ENCODE peak calls at places on chromosome 17, in five cellular contexts. G is IMR-90, Z is trophoblast cell, C is H1, A is mesendoderm. E is an unnamed sample.

GRCh38 chr17:57121308-57122042 is 36.4 kb downstream of the AKAP1 start:
- DNase-seq in G (peak; percentile 36), A (peak; percentile 71), C (no peak), Z (no peak), E (peak; percentile 57)

GRCh38 chr17:59381716-59382570 is 50.5 kb downstream of the YPEL2 start:
- DNase-seq in Z (no peak), A (no peak), G (no peak), C (no peak), E (no peak)

GRCh38 chr17:47209499-47209898 is 351 bp downstream of the MYL4 start:
- DNase-seq in G (no peak), C (no peak), Z (no peak), A (no peak), E (no peak)

GRCh38 chr17:1577186-1577585 is 14.6 kb upstream of the PITPNA start:
- DNase-seq in A (peak; percentile 74), G (peak; percentile 89), C (no peak), Z (peak; percentile 64), E (peak; percentile 96)

GRCh38 chr17:3851461-3852100 is 5.5 kb upstream of the NCBP3 start:
- DNase-seq in Z (no peak), A (no peak), G (no peak), C (no peak), E (no peak)

GRCh38 chr17:16322636-16323035 is 30.6 kb downstream of the CENPV start:
- DNase-seq in C (no peak), G (peak; percentile 96), Z (no peak), A (no peak), E (peak; percentile 87)

GRCh38 chr17:80232438-80232837 is 12.2 kb downstream of the SLC26A11 start:
- DNase-seq in A (no peak), C (no peak), Z (no peak), G (no peak), E (no peak)

GRCh38 chr17:49621946-49622529 is 46.4 kb downstream of the NXPH3 start:
- DNase-seq in Z (no peak), A (no peak), G (no peak), C (no peak), E (no peak)

GRCh38 chr17:38420518-38420917 is 7.7 kb upstream of the ARHGAP23 start:
- DNase-seq in G (no peak), Z (no peak), C (no peak), A (no peak), E (no peak)

GRCh38 chr17:38419508-38419981 is 8.7 kb upstream of the ARHGAP23 start:
- DNase-seq in A (no peak), Z (no peak), G (no peak), C (no peak), E (no peak)

GRCh38 chr17:38424297-38424972 is 3.8 kb upstream of the ARHGAP23 start:
- DNase-seq in G (no peak), Z (no peak), A (no peak), C (no peak), E (no peak)

GRCh38 chr17:38421224-38421841 is 6.9 kb upstream of the ARHGAP23 start:
- DNase-seq in A (no peak), C (no peak), Z (no peak), G (peak; percentile 69), E (no peak)

DNA sequence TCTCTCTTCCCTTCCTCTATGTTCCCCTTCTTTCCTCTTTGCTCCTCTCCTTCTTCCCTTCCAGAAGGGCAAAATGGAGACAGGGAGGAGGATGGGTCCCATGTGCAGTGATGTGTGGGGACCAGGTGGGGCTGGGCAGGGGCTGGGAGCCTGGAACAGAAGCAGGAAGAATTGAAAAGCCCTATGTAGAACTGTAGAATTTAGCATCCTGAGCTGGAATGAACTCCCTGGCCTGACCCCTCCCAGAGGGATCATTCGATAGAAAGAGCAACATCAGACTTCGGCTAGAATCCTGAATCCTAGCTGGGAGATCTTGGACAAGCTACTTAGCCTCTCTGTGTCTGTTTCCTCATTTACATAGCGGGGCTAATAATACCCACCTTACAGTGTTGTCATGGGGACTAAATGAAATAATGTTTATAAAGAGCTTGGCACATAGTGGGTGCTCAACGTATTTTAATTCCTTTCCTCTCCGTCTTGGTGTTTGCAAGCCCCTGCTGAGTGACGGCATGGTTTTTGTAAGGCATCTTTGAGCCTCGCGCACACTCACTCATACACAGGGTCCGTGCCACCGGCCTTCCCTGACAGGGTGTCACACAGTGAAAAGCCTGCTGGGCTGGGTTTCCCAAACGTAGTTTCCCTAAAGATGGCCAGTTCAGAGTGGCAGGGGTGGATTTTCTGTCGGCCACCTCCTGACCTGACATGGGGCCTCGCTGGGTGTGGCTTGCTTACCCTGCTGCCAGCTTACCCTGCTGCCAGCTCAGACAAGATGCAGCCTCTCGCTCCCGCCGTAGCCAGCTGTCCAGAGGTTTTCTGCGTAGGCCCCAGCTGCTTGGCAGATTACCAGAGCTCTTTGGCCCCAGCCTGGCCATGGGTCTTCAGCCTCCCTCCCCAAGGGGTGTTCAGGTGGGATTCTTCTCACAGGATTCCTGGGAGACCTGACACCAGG is 6.1 kb upstream of the ARHGAP23 start:
- DNase-seq in A (no peak), G (no peak), Z (no peak), C (no peak), E (no peak)
- H4K8ac ChIP-seq in A (no peak overlapping the region), G (peak overlapping the region; percentile 22), Z (no peak overlapping the region), C (no peak overlapping the region), E (no peak overlapping the region)

GRCh38 chr17:76723812-76724211 is 2.6 kb downstream of the JMJD6 start:
- DNase-seq in Z (no peak), A (no peak), C (no peak), G (no peak), E (no peak)

GRCh38 chr17:76726766-76727718 is at the start of gene METTL23:
- DNase-seq in Z (no peak), A (peak; percentile 79), G (peak; percentile 77), C (no peak), E (peak; percentile 82)

GRCh38 chr17:76725580-76726230 is 701 bp downstream of the JMJD6 start:
- DNase-seq in C (no peak), Z (no peak), G (peak; percentile 40), A (peak; percentile 42), E (peak; percentile 61)

GRCh38 chr17:76727745-76728456 is 1.3 kb downstream of the METTL23 start:
- DNase-seq in G (no peak), C (no peak), A (no peak), Z (no peak), E (peak; percentile 68)

DNA sequence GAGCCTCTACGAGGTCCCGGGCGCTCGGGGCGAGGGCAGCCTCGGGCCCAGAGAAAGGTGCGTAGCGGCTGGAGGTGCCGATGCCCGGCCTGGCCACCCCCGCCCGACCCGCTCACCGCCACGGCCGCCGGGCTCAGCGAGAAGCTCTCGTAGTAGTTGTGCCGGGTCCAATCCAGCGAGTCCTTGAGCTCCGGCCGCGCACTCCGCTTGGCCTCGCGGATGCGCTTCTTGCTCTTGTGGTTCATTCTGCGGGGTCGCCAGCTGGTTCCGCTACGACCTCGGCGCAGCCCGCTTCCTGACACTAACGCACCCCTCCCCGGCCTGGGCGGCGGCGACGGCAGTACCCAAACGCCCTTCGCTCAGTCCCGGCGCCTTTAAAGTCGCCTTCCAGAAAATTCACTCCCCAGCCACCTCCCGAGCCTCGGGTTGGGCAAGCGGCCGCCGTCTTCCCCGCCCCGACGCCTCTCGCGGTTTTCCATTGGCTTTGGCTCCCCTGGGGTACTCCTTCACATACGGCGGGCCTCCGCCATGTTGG is at the start of gene JMJD6:
- DNase-seq in A (peak; percentile 98), Z (peak; percentile 92), G (peak; percentile 95), C (peak; percentile 87), E (peak; percentile 97)
- H4K8ac ChIP-seq in A (no peak within 1 kb of the TSS), Z (peak within 1 kb of the TSS; percentile 85), G (peak within 1 kb of the TSS; percentile 92), C (peak within 1 kb of the TSS; percentile 99), E (peak within 1 kb of the TSS; percentile 97)

GRCh38 chr17:79137015-79137770 is 62.6 kb downstream of the ENGASE start:
- DNase-seq in Z (no peak), C (no peak), G (no peak), A (no peak), E (no peak)
- H4K8ac ChIP-seq in Z (no peak overlapping the region), C (peak overlapping the region; percentile 15), G (no peak overlapping the region), A (no peak overlapping the region), E (no peak overlapping the region)

GRCh38 chr17:44982113-44982702 is 14.1 kb upstream of the C1QL1 start:
- DNase-seq in G (no peak), C (no peak), Z (no peak), A (no peak), E (no peak)
- H4K8ac ChIP-seq in G (peak overlapping the region; percentile 94), C (no peak overlapping the region), Z (no peak overlapping the region), A (no peak overlapping the region), E (peak overlapping the region; percentile 4)

GRCh38 chr17:7792611-7793010 is 41.4 kb upstream of the KDM6B start:
- DNase-seq in G (no peak), A (no peak), C (no peak), Z (no peak), E (no peak)
- H4K8ac ChIP-seq in G (no peak overlapping the region), A (no peak overlapping the region), C (no peak overlapping the region), Z (no peak overlapping the region), E (no peak overlapping the region)

GRCh38 chr17:73689596-73690275 is 45.5 kb upstream of the SDK2 start:
- DNase-seq in A (no peak), Z (no peak), G (no peak), C (no peak), E (no peak)
- H4K8ac ChIP-seq in A (no peak overlapping the region), Z (no peak overlapping the region), G (no peak overlapping the region), C (no peak overlapping the region), E (no peak overlapping the region)

DNA sequence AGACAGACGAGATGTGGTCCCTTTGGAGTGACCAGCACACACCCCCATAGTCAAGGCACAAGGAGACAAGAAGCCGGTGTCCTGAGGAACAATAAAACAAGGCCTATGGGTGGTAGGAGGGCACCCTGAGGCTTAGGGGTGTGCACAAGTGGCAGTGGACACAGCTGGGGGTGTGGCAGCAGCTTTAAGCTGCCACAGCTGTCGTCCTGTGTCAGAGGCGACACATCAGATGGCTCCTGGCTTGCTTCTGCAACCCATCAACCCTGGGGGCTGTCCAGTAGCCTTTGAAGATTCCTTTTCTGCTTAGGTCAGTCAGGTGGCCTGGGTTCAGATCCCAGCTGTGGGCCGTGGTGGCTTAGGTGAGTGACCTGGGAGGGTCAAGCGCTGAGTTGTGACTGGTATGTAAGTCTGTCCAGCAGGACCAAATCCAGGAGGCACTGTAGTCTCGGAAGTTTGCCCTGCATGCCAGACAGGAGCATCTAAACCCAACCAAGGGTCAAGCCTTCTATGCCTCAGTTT is 15.8 kb downstream of the DRC3 start:
- DNase-seq in C (no peak), A (no peak), Z (peak; percentile 57), G (no peak), E (no peak)
- H4K8ac ChIP-seq in C (no peak overlapping the region), A (no peak overlapping the region), Z (no peak overlapping the region), G (no peak overlapping the region), E (no peak overlapping the region)